ENCODE peak calls at places on chromosomes 5 and 9, in four cellular contexts. P is HepG2, M is A549, B is GM12878. L is an unnamed sample.

GRCh38 chr9:87557996-87558395 is 60.3 kb downstream of the DAPK1 start:
- DNase-seq in P (no peak), B (peak; percentile 64), M (no peak), L (no peak)

GRCh38 chr9:72292184-72292787 is 72.7 kb downstream of the ZFAND5 start:
- DNase-seq in P (peak; percentile 30), B (no peak), M (peak; percentile 81), L (peak; percentile 13)

GRCh38 chr5:32462618-32463017 is 18.1 kb upstream of the ZFR start:
- DNase-seq in M (peak; percentile 16), B (no peak), P (no peak), L (no peak)

GRCh38 chr9:133023117-133023890 is 7.5 kb upstream of the GTF3C5 start:
- DNase-seq in M (peak; percentile 22), B (peak; percentile 23), P (no peak), L (no peak)

GRCh38 chr9:110170728-110171257 is 37.2 kb downstream of the C9orf152 start:
- DNase-seq in M (no peak), P (no peak), B (no peak), L (no peak)

GRCh38 chr5:97854871-97855762 is 672.1 kb upstream of the RIOK2 start:
- DNase-seq in B (no peak), P (no peak), M (no peak), L (no peak)

GRCh38 chr5:72842816-72843215 is 26.4 kb downstream of the TNPO1 start:
- DNase-seq in B (no peak), M (peak; percentile 92), P (no peak), L (peak; percentile 69)

GRCh38 chr5:30505014-30505886 is 688.2 kb upstream of the CDH6 start:
- DNase-seq in P (peak; percentile 97), M (peak; percentile 8), B (no peak), L (no peak)

GRCh38 chr5:179825655-179826182 is 5.0 kb downstream of the SQSTM1 start:
- DNase-seq in M (peak; percentile 68), B (no peak), P (peak; percentile 93), L (no peak)

GRCh38 chr5:148809781-148810524 is 16.5 kb upstream of the ADRB2 start:
- DNase-seq in P (no peak), B (no peak), M (no peak), L (no peak)

GRCh38 chr9:136092741-136093140 is 2.3 kb downstream of the NACC2 start:
- DNase-seq in P (no peak), M (no peak), B (no peak), L (no peak)

GRCh38 chr9:136092353-136092650 is 2.8 kb downstream of the NACC2 start:
- DNase-seq in P (no peak), B (no peak), M (no peak), L (no peak)

GRCh38 chr9:136093995-136094881 is 851 bp downstream of the NACC2 start:
- DNase-seq in M (peak; percentile 81), B (no peak), P (peak; percentile 72), L (peak; percentile 78)

GRCh38 chr9:136095028-136095494 is at the start of gene NACC2:
- DNase-seq in M (peak; percentile 69), B (no peak), P (no peak), L (peak; percentile 75)

DNA sequence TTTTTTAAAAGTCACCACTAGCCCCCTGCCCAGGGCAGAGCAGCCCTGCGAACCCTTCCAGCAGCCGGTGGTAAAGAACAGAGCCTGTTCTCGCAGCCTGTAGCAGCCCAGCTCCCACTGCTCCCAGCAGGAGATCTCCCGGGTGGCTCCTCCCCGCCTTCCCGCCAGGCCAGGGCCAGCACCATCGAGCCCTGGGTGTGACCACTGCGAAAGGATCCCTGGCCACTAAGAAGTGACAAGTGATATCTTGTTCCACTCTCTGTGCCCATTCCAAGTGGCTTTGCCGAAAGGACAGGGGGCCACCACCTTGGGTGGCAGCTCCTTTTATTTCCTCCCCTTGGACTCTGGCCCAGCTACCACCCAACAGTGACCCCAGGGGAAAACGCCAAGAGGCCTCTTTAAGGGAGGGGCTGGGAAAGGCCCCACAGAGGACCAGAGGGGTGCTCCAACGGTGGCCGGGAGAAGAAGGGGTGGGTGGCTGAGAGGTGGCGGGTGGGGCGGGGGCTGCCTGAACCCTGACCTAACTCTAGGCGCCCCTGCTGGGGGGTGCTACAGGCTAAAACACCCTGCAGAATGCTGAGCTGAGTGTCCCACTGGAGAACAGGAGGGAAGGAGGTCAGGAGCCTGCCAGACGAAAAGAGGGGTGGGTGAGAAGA is 1.6 kb downstream of the NACC2 start:
- DNase-seq in B (no peak), M (peak; percentile 51), P (no peak), L (peak; percentile 69)
- H3K4me1 ChIP-seq in B (peaks cover 8% of the 10 kb centered on the region), M (peaks cover 57% of the 10 kb centered on the region), P (peaks cover 48% of the 10 kb centered on the region), L (peaks cover 72% of the 10 kb centered on the region)

DNA sequence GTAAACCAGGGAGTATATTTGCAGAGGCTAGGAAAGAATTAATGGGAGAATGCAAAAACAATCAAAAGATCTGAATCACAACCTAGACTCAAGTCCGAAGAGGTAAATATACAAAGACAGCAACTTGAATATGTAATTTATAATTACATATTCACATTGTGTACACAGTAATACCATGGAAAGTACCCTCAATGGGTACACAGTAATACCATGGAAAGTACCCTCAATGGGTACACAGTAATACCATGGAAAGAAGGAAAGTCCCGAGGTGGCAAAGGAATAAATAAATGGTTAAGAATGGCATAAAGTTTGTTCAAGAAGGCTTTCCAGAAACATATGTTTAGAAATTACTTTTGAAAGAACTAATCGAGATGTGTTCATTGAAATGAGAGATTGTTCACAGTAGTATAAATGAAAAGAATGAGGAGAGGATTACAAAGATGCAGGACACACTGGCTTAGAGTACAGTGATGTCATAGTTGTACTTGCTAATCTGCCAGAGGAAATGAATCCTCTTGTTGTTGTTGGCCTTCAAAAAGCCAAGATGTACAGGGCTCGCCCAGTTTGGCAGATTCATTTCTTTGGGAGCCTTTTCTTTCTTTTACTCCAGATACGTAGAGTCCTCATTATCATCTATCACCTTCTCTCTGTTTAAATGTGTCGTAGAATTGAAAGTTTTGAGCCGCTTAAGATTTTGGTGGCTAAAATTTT is 116.0 kb downstream of the UNC13B start:
- DNase-seq in B (no peak), M (no peak), P (no peak), L (no peak)
- TF ChIP-seq MYC in B (no peak), M (no peak), P (no peak), L (no peak)

GRCh38 chr9:136645343-136645902 is 17.3 kb upstream of the EGFL7 start:
- DNase-seq in P (no peak), M (no peak), B (no peak), L (no peak)
- H3K4me1 ChIP-seq in P (peaks cover 40% of the 10 kb centered on the region), M (peaks cover 12% of the 10 kb centered on the region), B (peaks cover 12% of the 10 kb centered on the region), L (peaks cover 59% of the 10 kb centered on the region)

DNA sequence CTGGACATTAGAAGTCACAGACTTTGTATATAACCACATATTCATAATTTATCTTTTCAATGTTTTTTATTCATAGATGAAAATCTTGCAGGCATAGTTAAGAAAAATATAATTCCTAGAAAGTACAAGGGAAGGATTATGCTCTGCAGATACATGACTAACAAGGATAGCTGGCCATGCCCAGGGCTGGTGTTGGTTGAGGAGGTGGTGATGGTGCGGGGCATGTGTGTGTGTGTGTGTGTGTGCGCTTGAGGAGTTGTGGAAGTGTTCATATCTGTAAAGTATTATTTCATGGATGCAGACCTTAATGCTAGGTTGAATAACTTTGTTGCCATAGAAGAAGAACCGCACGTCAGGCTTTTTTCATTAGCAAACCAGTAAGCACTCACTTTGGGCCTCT is 1.3 kb downstream of the S1PR3 start:
- DNase-seq in M (no peak), P (no peak), B (no peak), L (no peak)
- TF ChIP-seq MYC in M (no peak), P (no peak), B (no peak), L (no peak)

GRCh38 chr5:81852277-81853004 is 101.5 kb upstream of the SSBP2 start:
- DNase-seq in M (peak; percentile 7), B (no peak), P (no peak), L (peak; percentile 40)
- H3K4me1 ChIP-seq in M (peaks cover 57% of the 10 kb centered on the region), B (peaks cover 32% of the 10 kb centered on the region), P (peaks cover 8% of the 10 kb centered on the region), L (peaks cover 32% of the 10 kb centered on the region)

GRCh38 chr5:14156611-14157493 is 13.7 kb downstream of the TRIO start:
- DNase-seq in P (peak; percentile 34), B (peak; percentile 67), M (peak; percentile 77), L (no peak)
- TF ChIP-seq MYC in P (no peak), B (no peak), M (no peak), L (no peak)

GRCh38 chr9:136627703-136628102 is 35.0 kb upstream of the EGFL7 start:
- DNase-seq in M (no peak), P (no peak), B (no peak), L (no peak)
- H3K4me1 ChIP-seq in M (peaks cover 40% of the 10 kb centered on the region), P (peaks cover 43% of the 10 kb centered on the region), B (no peaks in the 10 kb centered on the region), L (no peaks in the 10 kb centered on the region)

GRCh38 chr9:116800885-116801284 is 113.8 kb downstream of the TRIM32 start:
- DNase-seq in P (no peak), M (no peak), B (no peak), L (no peak)
- TF ChIP-seq MYC in P (no peak), M (no peak), B (no peak), L (no peak)